ENCODE peak calls at places on chromosome 22, in six cellular contexts. One of them, this sample, is unnamed.

GRCh38 chr22:29205598-29206371 is at the start of gene EMID1:
- DNase-seq in neural progenitor cell: peak; percentile 79
- DNase-seq in fibroblast of lung: peak; percentile 35
- DNase-seq in pancreas: peak; percentile 88
- DNase-seq in iPS DF 6.9: no peak
- DNase-seq in SK-N-SH: peak; percentile 90
- DNase-seq in this sample: no peak

GRCh38 chr22:47152938-47153337 is 390.5 kb downstream of the TBC1D22A start:
- DNase-seq in neural progenitor cell: no peak
- DNase-seq in fibroblast of lung: peak; percentile 50
- DNase-seq in pancreas: peak; percentile 6
- DNase-seq in iPS DF 6.9: no peak
- DNase-seq in SK-N-SH: no peak
- DNase-seq in this sample: no peak

GRCh38 chr22:24501366-24502005 is 6.4 kb downstream of the UPB1 start:
- DNase-seq in neural progenitor cell: peak; percentile 52
- DNase-seq in fibroblast of lung: no peak
- DNase-seq in pancreas: no peak
- DNase-seq in iPS DF 6.9: no peak
- DNase-seq in SK-N-SH: no peak
- DNase-seq in this sample: no peak

GRCh38 chr22:40628354-40629042 is 8.0 kb downstream of the MRTFA start:
- DNase-seq in neural progenitor cell: no peak
- DNase-seq in fibroblast of lung: peak; percentile 92
- DNase-seq in pancreas: no peak
- DNase-seq in iPS DF 6.9: no peak
- DNase-seq in SK-N-SH: no peak
- DNase-seq in this sample: no peak

GRCh38 chr22:45757068-45757467 is 85.4 kb downstream of the ATXN10 start:
- DNase-seq in neural progenitor cell: peak; percentile 89
- DNase-seq in fibroblast of lung: peak; percentile 59
- DNase-seq in pancreas: no peak
- DNase-seq in iPS DF 6.9: peak; percentile 33
- DNase-seq in SK-N-SH: no peak
- DNase-seq in this sample: no peak

GRCh38 chr22:19357270-19358105 is 66.0 kb upstream of the CLTCL1 start:
- DNase-seq in neural progenitor cell: no peak
- DNase-seq in fibroblast of lung: peak; percentile 10
- DNase-seq in pancreas: no peak
- DNase-seq in iPS DF 6.9: no peak
- DNase-seq in SK-N-SH: no peak
- DNase-seq in this sample: no peak

GRCh38 chr22:43829904-43830851 is 18.1 kb upstream of the EFCAB6 start:
- DNase-seq in neural progenitor cell: no peak
- DNase-seq in fibroblast of lung: peak; percentile 27
- DNase-seq in pancreas: peak; percentile 49
- DNase-seq in iPS DF 6.9: no peak
- DNase-seq in SK-N-SH: peak; percentile 62
- DNase-seq in this sample: no peak

GRCh38 chr22:17921871-17922821 is 102.2 kb downstream of the MICAL3 start:
- DNase-seq in neural progenitor cell: peak; percentile 72
- DNase-seq in fibroblast of lung: peak; percentile 42
- DNase-seq in pancreas: no peak
- DNase-seq in iPS DF 6.9: peak; percentile 68
- DNase-seq in SK-N-SH: no peak
- DNase-seq in this sample: no peak

GRCh38 chr22:44603774-44604173 is 98.2 kb upstream of the PRR5 start:
- DNase-seq in neural progenitor cell: no peak
- DNase-seq in fibroblast of lung: no peak
- DNase-seq in pancreas: no peak
- DNase-seq in iPS DF 6.9: no peak
- DNase-seq in SK-N-SH: no peak
- DNase-seq in this sample: no peak

GRCh38 chr22:23685205-23685784 is 5.5 kb upstream of the RGL4 start:
- DNase-seq in neural progenitor cell: no peak
- DNase-seq in fibroblast of lung: peak; percentile 31
- DNase-seq in pancreas: no peak
- DNase-seq in iPS DF 6.9: no peak
- DNase-seq in SK-N-SH: no peak
- DNase-seq in this sample: no peak

GRCh38 chr22:28008056-28008455 is 89.0 kb upstream of the PITPNB start:
- DNase-seq in neural progenitor cell: no peak
- DNase-seq in fibroblast of lung: no peak
- DNase-seq in pancreas: no peak
- DNase-seq in iPS DF 6.9: no peak
- DNase-seq in SK-N-SH: no peak
- DNase-seq in this sample: no peak

GRCh38 chr22:32819120-32819519 is 17.6 kb downstream of the TIMP3 start:
- DNase-seq in neural progenitor cell: no peak
- DNase-seq in fibroblast of lung: no peak
- DNase-seq in pancreas: no peak
- DNase-seq in iPS DF 6.9: no peak
- DNase-seq in SK-N-SH: no peak
- DNase-seq in this sample: no peak

GRCh38 chr22:24421428-24421931 is 5.9 kb upstream of the ADORA2A start:
- DNase-seq in neural progenitor cell: peak; percentile 60
- DNase-seq in fibroblast of lung: no peak
- DNase-seq in pancreas: peak; percentile 48
- DNase-seq in iPS DF 6.9: no peak
- DNase-seq in SK-N-SH: peak; percentile 56
- DNase-seq in this sample: no peak

GRCh38 chr22:50338042-50338573 is 5.0 kb upstream of the PPP6R2 start:
- DNase-seq in neural progenitor cell: no peak
- DNase-seq in fibroblast of lung: no peak
- DNase-seq in pancreas: no peak
- DNase-seq in iPS DF 6.9: no peak
- DNase-seq in SK-N-SH: no peak
- DNase-seq in this sample: no peak
- H3K36me3 ChIP-seq in neural progenitor cell: no peaks in the 10 kb centered on the region
- H3K36me3 ChIP-seq in fibroblast of lung: no peaks in the 10 kb centered on the region
- H3K36me3 ChIP-seq in pancreas: no peaks in the 10 kb centered on the region
- H3K36me3 ChIP-seq in iPS DF 6.9: no peaks in the 10 kb centered on the region
- H3K36me3 ChIP-seq in SK-N-SH: no peaks in the 10 kb centered on the region
- H3K36me3 ChIP-seq in this sample: no peaks in the 10 kb centered on the region

GRCh38 chr22:39518996-39519680 is 1.2 kb upstream of the ATF4 start:
- DNase-seq in neural progenitor cell: peak; percentile 60
- DNase-seq in fibroblast of lung: peak; percentile 46
- DNase-seq in pancreas: peak; percentile 60
- DNase-seq in iPS DF 6.9: no peak
- DNase-seq in SK-N-SH: peak; percentile 47
- DNase-seq in this sample: no peak
- H3K36me3 ChIP-seq in neural progenitor cell: peaks cover 8% of the 10 kb centered on the region
- H3K36me3 ChIP-seq in fibroblast of lung: peaks cover 23% of the 10 kb centered on the region
- H3K36me3 ChIP-seq in pancreas: peaks cover 25% of the 10 kb centered on the region
- H3K36me3 ChIP-seq in iPS DF 6.9: peaks cover 31% of the 10 kb centered on the region
- H3K36me3 ChIP-seq in SK-N-SH: peaks cover 39% of the 10 kb centered on the region
- H3K36me3 ChIP-seq in this sample: peaks cover 51% of the 10 kb centered on the region

GRCh38 chr22:37624876-37625275 is 14.6 kb upstream of the SH3BP1 start:
- DNase-seq in neural progenitor cell: no peak
- DNase-seq in fibroblast of lung: no peak
- DNase-seq in pancreas: no peak
- DNase-seq in iPS DF 6.9: no peak
- DNase-seq in SK-N-SH: no peak
- DNase-seq in this sample: no peak
- H3K36me3 ChIP-seq in neural progenitor cell: no peaks in the 10 kb centered on the region
- H3K36me3 ChIP-seq in fibroblast of lung: peaks cover 21% of the 10 kb centered on the region
- H3K36me3 ChIP-seq in pancreas: peaks cover 7% of the 10 kb centered on the region
- H3K36me3 ChIP-seq in iPS DF 6.9: peaks cover 12% of the 10 kb centered on the region
- H3K36me3 ChIP-seq in SK-N-SH: peaks cover 39% of the 10 kb centered on the region
- H3K36me3 ChIP-seq in this sample: no peaks in the 10 kb centered on the region

GRCh38 chr22:20813056-20813455 is 39.1 kb downstream of the SERPIND1 start:
- DNase-seq in neural progenitor cell: no peak
- DNase-seq in fibroblast of lung: no peak
- DNase-seq in pancreas: no peak
- DNase-seq in iPS DF 6.9: no peak
- DNase-seq in SK-N-SH: no peak
- DNase-seq in this sample: no peak

GRCh38 chr22:20811171-20811570 is 37.3 kb downstream of the SERPIND1 start:
- DNase-seq in neural progenitor cell: no peak
- DNase-seq in fibroblast of lung: no peak
- DNase-seq in pancreas: no peak
- DNase-seq in iPS DF 6.9: no peak
- DNase-seq in SK-N-SH: no peak
- DNase-seq in this sample: no peak

GRCh38 chr22:20814221-20814808 is 40.4 kb downstream of the SERPIND1 start:
- DNase-seq in neural progenitor cell: no peak
- DNase-seq in fibroblast of lung: no peak
- DNase-seq in pancreas: no peak
- DNase-seq in iPS DF 6.9: no peak
- DNase-seq in SK-N-SH: no peak
- DNase-seq in this sample: no peak

GRCh38 chr22:20810645-20811044 is 36.7 kb downstream of the SERPIND1 start:
- DNase-seq in neural progenitor cell: no peak
- DNase-seq in fibroblast of lung: no peak
- DNase-seq in pancreas: no peak
- DNase-seq in iPS DF 6.9: no peak
- DNase-seq in SK-N-SH: no peak
- DNase-seq in this sample: no peak

GRCh38 chr22:20811971-20812660 is 38.2 kb downstream of the SERPIND1 start:
- DNase-seq in neural progenitor cell: no peak
- DNase-seq in fibroblast of lung: no peak
- DNase-seq in pancreas: no peak
- DNase-seq in iPS DF 6.9: no peak
- DNase-seq in SK-N-SH: no peak
- DNase-seq in this sample: no peak
- H3K36me3 ChIP-seq in neural progenitor cell: no peaks in the 10 kb centered on the region
- H3K36me3 ChIP-seq in fibroblast of lung: peaks cover 9% of the 10 kb centered on the region
- H3K36me3 ChIP-seq in pancreas: peaks cover 6% of the 10 kb centered on the region
- H3K36me3 ChIP-seq in iPS DF 6.9: no peaks in the 10 kb centered on the region
- H3K36me3 ChIP-seq in SK-N-SH: peaks cover 23% of the 10 kb centered on the region
- H3K36me3 ChIP-seq in this sample: peaks cover 16% of the 10 kb centered on the region

DNA sequence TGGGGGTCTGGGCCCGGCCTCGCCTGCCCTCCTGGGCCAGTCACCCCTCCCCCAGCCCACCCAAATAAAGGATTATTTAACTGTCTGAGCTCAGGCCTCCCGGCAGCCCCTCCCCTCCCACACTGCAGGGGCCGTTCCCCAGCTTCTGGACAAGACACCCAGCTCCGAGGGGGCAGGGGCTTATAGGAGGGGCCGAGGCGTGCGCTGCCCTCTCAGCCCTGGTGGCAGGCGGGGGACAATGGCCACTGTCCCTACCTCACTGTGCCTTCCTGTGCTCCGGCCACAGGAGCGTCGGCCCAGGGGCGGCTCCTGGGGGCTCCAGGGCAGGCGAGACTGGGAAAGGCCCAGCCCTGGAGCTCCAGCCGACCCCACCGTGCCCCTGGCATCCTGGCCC is 2.2 kb upstream of the SELENOO start:
- DNase-seq in neural progenitor cell: no peak
- DNase-seq in fibroblast of lung: no peak
- DNase-seq in pancreas: no peak
- DNase-seq in iPS DF 6.9: no peak
- DNase-seq in SK-N-SH: no peak
- DNase-seq in this sample: no peak
- H3K36me3 ChIP-seq in neural progenitor cell: peaks cover 12% of the 10 kb centered on the region
- H3K36me3 ChIP-seq in fibroblast of lung: peaks cover 27% of the 10 kb centered on the region
- H3K36me3 ChIP-seq in pancreas: no peaks in the 10 kb centered on the region
- H3K36me3 ChIP-seq in iPS DF 6.9: peaks cover 22% of the 10 kb centered on the region
- H3K36me3 ChIP-seq in SK-N-SH: peaks cover 35% of the 10 kb centered on the region
- H3K36me3 ChIP-seq in this sample: peaks cover 22% of the 10 kb centered on the region